ENCODE peak calls at places on chromosomes 11 and 22, in nine cellular contexts. One of them, this sample, is unnamed.

GRCh38 chr22:20176421-20177060 is 25.7 kb upstream of the CCDC188 start:
- DNase-seq in progenitor cell of endocrine pancreas: no peak
- DNase-seq in Kasumi-1: no peak
- DNase-seq in stimulated activated CD4-positive, alpha-beta T cell treated with anti-CD3 and anti-CD28 coated beads, Interleukin-1b, Interleukin-23, amount 100 ng/mL, for 1 hour: no peak
- DNase-seq in kidney tubule cell: no peak
- DNase-seq in HuH-7.5: no peak
- DNase-seq in NCI-H748 treated with DMSO at 0.1 percent for 48 hours: no peak
- DNase-seq in activated naive CD4-positive, alpha-beta T cell: no peak
- DNase-seq in mucosa of gallbladder: no peak
- DNase-seq in this sample: no peak

GRCh38 chr11:122706689-122707088 is 51.2 kb downstream of the UBASH3B start:
- DNase-seq in progenitor cell of endocrine pancreas: no peak
- DNase-seq in activated naive CD4-positive, alpha-beta T cell: no peak
- DNase-seq in kidney tubule cell: peak; percentile 82
- DNase-seq in Kasumi-1: no peak
- DNase-seq in NCI-H748 treated with DMSO at 0.1 percent for 48 hours: no peak
- DNase-seq in mucosa of gallbladder: no peak
- DNase-seq in stimulated activated CD4-positive, alpha-beta T cell treated with anti-CD3 and anti-CD28 coated beads, Interleukin-1b, Interleukin-23, amount 100 ng/mL, for 1 hour: no peak
- DNase-seq in HuH-7.5: no peak
- DNase-seq in this sample: no peak

GRCh38 chr11:78325274-78325781 is 92.3 kb downstream of the GAB2 start:
- DNase-seq in Kasumi-1: no peak
- DNase-seq in HuH-7.5: no peak
- DNase-seq in progenitor cell of endocrine pancreas: no peak
- DNase-seq in NCI-H748 treated with DMSO at 0.1 percent for 48 hours: no peak
- DNase-seq in mucosa of gallbladder: no peak
- DNase-seq in kidney tubule cell: no peak
- DNase-seq in stimulated activated CD4-positive, alpha-beta T cell treated with anti-CD3 and anti-CD28 coated beads, Interleukin-1b, Interleukin-23, amount 100 ng/mL, for 1 hour: no peak
- DNase-seq in activated naive CD4-positive, alpha-beta T cell: no peak
- DNase-seq in this sample: no peak

GRCh38 chr22:37996515-37997246 is 12.3 kb upstream of the SOX10 start:
- DNase-seq in mucosa of gallbladder: no peak
- DNase-seq in Kasumi-1: no peak
- DNase-seq in progenitor cell of endocrine pancreas: no peak
- DNase-seq in stimulated activated CD4-positive, alpha-beta T cell treated with anti-CD3 and anti-CD28 coated beads, Interleukin-1b, Interleukin-23, amount 100 ng/mL, for 1 hour: no peak
- DNase-seq in NCI-H748 treated with DMSO at 0.1 percent for 48 hours: no peak
- DNase-seq in activated naive CD4-positive, alpha-beta T cell: no peak
- DNase-seq in HuH-7.5: no peak
- DNase-seq in kidney tubule cell: no peak
- DNase-seq in this sample: no peak

GRCh38 chr22:41507330-41508063 is 36.8 kb downstream of the POLR3H start:
- DNase-seq in stimulated activated CD4-positive, alpha-beta T cell treated with anti-CD3 and anti-CD28 coated beads, Interleukin-1b, Interleukin-23, amount 100 ng/mL, for 1 hour: no peak
- DNase-seq in mucosa of gallbladder: no peak
- DNase-seq in Kasumi-1: no peak
- DNase-seq in NCI-H748 treated with DMSO at 0.1 percent for 48 hours: no peak
- DNase-seq in progenitor cell of endocrine pancreas: no peak
- DNase-seq in HuH-7.5: no peak
- DNase-seq in activated naive CD4-positive, alpha-beta T cell: no peak
- DNase-seq in kidney tubule cell: no peak
- DNase-seq in this sample: no peak

GRCh38 chr11:59729884-59730283 is 16.2 kb upstream of the OR10V1 start:
- DNase-seq in NCI-H748 treated with DMSO at 0.1 percent for 48 hours: no peak
- DNase-seq in mucosa of gallbladder: no peak
- DNase-seq in progenitor cell of endocrine pancreas: no peak
- DNase-seq in Kasumi-1: no peak
- DNase-seq in HuH-7.5: no peak
- DNase-seq in stimulated activated CD4-positive, alpha-beta T cell treated with anti-CD3 and anti-CD28 coated beads, Interleukin-1b, Interleukin-23, amount 100 ng/mL, for 1 hour: no peak
- DNase-seq in activated naive CD4-positive, alpha-beta T cell: no peak
- DNase-seq in kidney tubule cell: no peak
- DNase-seq in this sample: no peak

GRCh38 chr22:45600791-45601730 is 70.6 kb upstream of the ATXN10 start:
- DNase-seq in kidney tubule cell: peak; percentile 46
- DNase-seq in activated naive CD4-positive, alpha-beta T cell: no peak
- DNase-seq in HuH-7.5: no peak
- DNase-seq in Kasumi-1: no peak
- DNase-seq in progenitor cell of endocrine pancreas: no peak
- DNase-seq in NCI-H748 treated with DMSO at 0.1 percent for 48 hours: no peak
- DNase-seq in mucosa of gallbladder: no peak
- DNase-seq in stimulated activated CD4-positive, alpha-beta T cell treated with anti-CD3 and anti-CD28 coated beads, Interleukin-1b, Interleukin-23, amount 100 ng/mL, for 1 hour: no peak
- DNase-seq in this sample: no peak

GRCh38 chr11:15127341-15127740 is 12.6 kb downstream of the INSC start:
- DNase-seq in Kasumi-1: no peak
- DNase-seq in kidney tubule cell: peak; percentile 80
- DNase-seq in HuH-7.5: no peak
- DNase-seq in mucosa of gallbladder: no peak
- DNase-seq in progenitor cell of endocrine pancreas: no peak
- DNase-seq in activated naive CD4-positive, alpha-beta T cell: no peak
- DNase-seq in stimulated activated CD4-positive, alpha-beta T cell treated with anti-CD3 and anti-CD28 coated beads, Interleukin-1b, Interleukin-23, amount 100 ng/mL, for 1 hour: no peak
- DNase-seq in NCI-H748 treated with DMSO at 0.1 percent for 48 hours: no peak
- DNase-seq in this sample: no peak

GRCh38 chr11:60377737-60378136 is 595 bp upstream of the MS4A7 start:
- DNase-seq in progenitor cell of endocrine pancreas: no peak
- DNase-seq in kidney tubule cell: no peak
- DNase-seq in HuH-7.5: no peak
- DNase-seq in activated naive CD4-positive, alpha-beta T cell: no peak
- DNase-seq in mucosa of gallbladder: peak; percentile 65
- DNase-seq in stimulated activated CD4-positive, alpha-beta T cell treated with anti-CD3 and anti-CD28 coated beads, Interleukin-1b, Interleukin-23, amount 100 ng/mL, for 1 hour: no peak
- DNase-seq in NCI-H748 treated with DMSO at 0.1 percent for 48 hours: no peak
- DNase-seq in Kasumi-1: peak; percentile 56
- DNase-seq in this sample: no peak

GRCh38 chr22:30513462-30513861 is 8.0 kb upstream of the SEC14L4 start:
- DNase-seq in Kasumi-1: no peak
- DNase-seq in progenitor cell of endocrine pancreas: no peak
- DNase-seq in stimulated activated CD4-positive, alpha-beta T cell treated with anti-CD3 and anti-CD28 coated beads, Interleukin-1b, Interleukin-23, amount 100 ng/mL, for 1 hour: no peak
- DNase-seq in activated naive CD4-positive, alpha-beta T cell: no peak
- DNase-seq in mucosa of gallbladder: no peak
- DNase-seq in NCI-H748 treated with DMSO at 0.1 percent for 48 hours: no peak
- DNase-seq in HuH-7.5: no peak
- DNase-seq in kidney tubule cell: no peak
- DNase-seq in this sample: no peak

GRCh38 chr11:118883368-118884071 is at the start of gene CXCR5:
- DNase-seq in HuH-7.5: no peak
- DNase-seq in Kasumi-1: no peak
- DNase-seq in mucosa of gallbladder: no peak
- DNase-seq in activated naive CD4-positive, alpha-beta T cell: no peak
- DNase-seq in NCI-H748 treated with DMSO at 0.1 percent for 48 hours: no peak
- DNase-seq in kidney tubule cell: peak; percentile 20
- DNase-seq in stimulated activated CD4-positive, alpha-beta T cell treated with anti-CD3 and anti-CD28 coated beads, Interleukin-1b, Interleukin-23, amount 100 ng/mL, for 1 hour: no peak
- DNase-seq in progenitor cell of endocrine pancreas: no peak
- DNase-seq in this sample: no peak

GRCh38 chr11:116037851-116038250 is 533.6 kb upstream of the CADM1 start:
- DNase-seq in Kasumi-1: no peak
- DNase-seq in progenitor cell of endocrine pancreas: no peak
- DNase-seq in stimulated activated CD4-positive, alpha-beta T cell treated with anti-CD3 and anti-CD28 coated beads, Interleukin-1b, Interleukin-23, amount 100 ng/mL, for 1 hour: no peak
- DNase-seq in kidney tubule cell: no peak
- DNase-seq in HuH-7.5: no peak
- DNase-seq in activated naive CD4-positive, alpha-beta T cell: no peak
- DNase-seq in mucosa of gallbladder: no peak
- DNase-seq in NCI-H748 treated with DMSO at 0.1 percent for 48 hours: peak; percentile 19
- DNase-seq in this sample: no peak

GRCh38 chr11:111429066-111429506 is 50.0 kb upstream of the POU2AF1 start:
- DNase-seq in activated naive CD4-positive, alpha-beta T cell: peak; percentile 10
- DNase-seq in Kasumi-1: peak; percentile 48
- DNase-seq in progenitor cell of endocrine pancreas: no peak
- DNase-seq in mucosa of gallbladder: peak; percentile 54
- DNase-seq in NCI-H748 treated with DMSO at 0.1 percent for 48 hours: no peak
- DNase-seq in stimulated activated CD4-positive, alpha-beta T cell treated with anti-CD3 and anti-CD28 coated beads, Interleukin-1b, Interleukin-23, amount 100 ng/mL, for 1 hour: no peak
- DNase-seq in HuH-7.5: peak; percentile 33
- DNase-seq in kidney tubule cell: peak; percentile 58
- DNase-seq in this sample: no peak

GRCh38 chr22:39132281-39132680 is 20.2 kb downstream of the CBX7 start:
- DNase-seq in progenitor cell of endocrine pancreas: no peak
- DNase-seq in stimulated activated CD4-positive, alpha-beta T cell treated with anti-CD3 and anti-CD28 coated beads, Interleukin-1b, Interleukin-23, amount 100 ng/mL, for 1 hour: no peak
- DNase-seq in mucosa of gallbladder: no peak
- DNase-seq in kidney tubule cell: no peak
- DNase-seq in NCI-H748 treated with DMSO at 0.1 percent for 48 hours: no peak
- DNase-seq in activated naive CD4-positive, alpha-beta T cell: no peak
- DNase-seq in HuH-7.5: no peak
- DNase-seq in Kasumi-1: no peak
- DNase-seq in this sample: no peak

GRCh38 chr22:17972385-17973181 is 51.8 kb downstream of the MICAL3 start:
- DNase-seq in activated naive CD4-positive, alpha-beta T cell: no peak
- DNase-seq in NCI-H748 treated with DMSO at 0.1 percent for 48 hours: no peak
- DNase-seq in kidney tubule cell: peak; percentile 64
- DNase-seq in mucosa of gallbladder: no peak
- DNase-seq in HuH-7.5: peak; percentile 38
- DNase-seq in stimulated activated CD4-positive, alpha-beta T cell treated with anti-CD3 and anti-CD28 coated beads, Interleukin-1b, Interleukin-23, amount 100 ng/mL, for 1 hour: no peak
- DNase-seq in Kasumi-1: no peak
- DNase-seq in progenitor cell of endocrine pancreas: no peak
- DNase-seq in this sample: no peak

GRCh38 chr22:37499006-37499707 is 13.0 kb upstream of the MFNG start:
- DNase-seq in activated naive CD4-positive, alpha-beta T cell: no peak
- DNase-seq in Kasumi-1: no peak
- DNase-seq in progenitor cell of endocrine pancreas: no peak
- DNase-seq in stimulated activated CD4-positive, alpha-beta T cell treated with anti-CD3 and anti-CD28 coated beads, Interleukin-1b, Interleukin-23, amount 100 ng/mL, for 1 hour: no peak
- DNase-seq in kidney tubule cell: peak; percentile 25
- DNase-seq in NCI-H748 treated with DMSO at 0.1 percent for 48 hours: no peak
- DNase-seq in mucosa of gallbladder: no peak
- DNase-seq in HuH-7.5: no peak
- DNase-seq in this sample: no peak

GRCh38 chr11:65429724-65430405 is 7.3 kb downstream of the NEAT1 start:
- DNase-seq in NCI-H748 treated with DMSO at 0.1 percent for 48 hours: no peak
- DNase-seq in stimulated activated CD4-positive, alpha-beta T cell treated with anti-CD3 and anti-CD28 coated beads, Interleukin-1b, Interleukin-23, amount 100 ng/mL, for 1 hour: no peak
- DNase-seq in Kasumi-1: peak; percentile 79
- DNase-seq in activated naive CD4-positive, alpha-beta T cell: no peak
- DNase-seq in progenitor cell of endocrine pancreas: no peak
- DNase-seq in HuH-7.5: no peak
- DNase-seq in kidney tubule cell: peak; percentile 84
- DNase-seq in mucosa of gallbladder: peak; percentile 79
- DNase-seq in this sample: peak; percentile 45

GRCh38 chr11:67428052-67429001 is at the start of gene RPS6KB2:
- DNase-seq in mucosa of gallbladder: peak; percentile 99
- DNase-seq in activated naive CD4-positive, alpha-beta T cell: peak; percentile 99
- DNase-seq in kidney tubule cell: peak; percentile 96
- DNase-seq in HuH-7.5: peak; percentile 100
- DNase-seq in NCI-H748 treated with DMSO at 0.1 percent for 48 hours: peak; percentile 92
- DNase-seq in stimulated activated CD4-positive, alpha-beta T cell treated with anti-CD3 and anti-CD28 coated beads, Interleukin-1b, Interleukin-23, amount 100 ng/mL, for 1 hour: peak; percentile 94
- DNase-seq in Kasumi-1: peak; percentile 95
- DNase-seq in progenitor cell of endocrine pancreas: peak; percentile 99
- DNase-seq in this sample: peak; percentile 76

GRCh38 chr11:27997344-27997743 is 110.6 kb downstream of the KIF18A start:
- DNase-seq in mucosa of gallbladder: no peak
- DNase-seq in progenitor cell of endocrine pancreas: no peak
- DNase-seq in activated naive CD4-positive, alpha-beta T cell: no peak
- DNase-seq in kidney tubule cell: no peak
- DNase-seq in HuH-7.5: no peak
- DNase-seq in stimulated activated CD4-positive, alpha-beta T cell treated with anti-CD3 and anti-CD28 coated beads, Interleukin-1b, Interleukin-23, amount 100 ng/mL, for 1 hour: no peak
- DNase-seq in NCI-H748 treated with DMSO at 0.1 percent for 48 hours: no peak
- DNase-seq in Kasumi-1: no peak
- DNase-seq in this sample: no peak

GRCh38 chr22:38700271-38700788 is 413 bp downstream of the JOSD1 start:
- DNase-seq in stimulated activated CD4-positive, alpha-beta T cell treated with anti-CD3 and anti-CD28 coated beads, Interleukin-1b, Interleukin-23, amount 100 ng/mL, for 1 hour: no peak
- DNase-seq in activated naive CD4-positive, alpha-beta T cell: no peak
- DNase-seq in Kasumi-1: peak; percentile 52
- DNase-seq in HuH-7.5: no peak
- DNase-seq in progenitor cell of endocrine pancreas: no peak
- DNase-seq in mucosa of gallbladder: peak; percentile 58
- DNase-seq in NCI-H748 treated with DMSO at 0.1 percent for 48 hours: peak; percentile 13
- DNase-seq in kidney tubule cell: no peak
- DNase-seq in this sample: no peak

GRCh38 chr22:39967996-39968968 is 8.1 kb downstream of the TMA7B start:
- DNase-seq in Kasumi-1: no peak
- DNase-seq in kidney tubule cell: no peak
- DNase-seq in activated naive CD4-positive, alpha-beta T cell: no peak
- DNase-seq in HuH-7.5: no peak
- DNase-seq in NCI-H748 treated with DMSO at 0.1 percent for 48 hours: no peak
- DNase-seq in mucosa of gallbladder: peak; percentile 14
- DNase-seq in progenitor cell of endocrine pancreas: no peak
- DNase-seq in stimulated activated CD4-positive, alpha-beta T cell treated with anti-CD3 and anti-CD28 coated beads, Interleukin-1b, Interleukin-23, amount 100 ng/mL, for 1 hour: no peak
- DNase-seq in this sample: no peak

GRCh38 chr22:32103648-32104326 is 55.3 kb downstream of the C22orf42 start:
- DNase-seq in NCI-H748 treated with DMSO at 0.1 percent for 48 hours: peak; percentile 0
- DNase-seq in activated naive CD4-positive, alpha-beta T cell: no peak
- DNase-seq in kidney tubule cell: peak; percentile 23
- DNase-seq in mucosa of gallbladder: no peak
- DNase-seq in progenitor cell of endocrine pancreas: no peak
- DNase-seq in Kasumi-1: peak; percentile 47
- DNase-seq in stimulated activated CD4-positive, alpha-beta T cell treated with anti-CD3 and anti-CD28 coated beads, Interleukin-1b, Interleukin-23, amount 100 ng/mL, for 1 hour: no peak
- DNase-seq in HuH-7.5: no peak
- DNase-seq in this sample: no peak

GRCh38 chr11:116615211-116615865 is 157.4 kb downstream of the BUD13 start:
- DNase-seq in HuH-7.5: no peak
- DNase-seq in progenitor cell of endocrine pancreas: no peak
- DNase-seq in Kasumi-1: no peak
- DNase-seq in activated naive CD4-positive, alpha-beta T cell: no peak
- DNase-seq in stimulated activated CD4-positive, alpha-beta T cell treated with anti-CD3 and anti-CD28 coated beads, Interleukin-1b, Interleukin-23, amount 100 ng/mL, for 1 hour: no peak
- DNase-seq in kidney tubule cell: no peak
- DNase-seq in NCI-H748 treated with DMSO at 0.1 percent for 48 hours: no peak
- DNase-seq in mucosa of gallbladder: no peak
- DNase-seq in this sample: no peak

GRCh38 chr11:2814751-2815150 is 70.8 kb downstream of the CDKN1C start:
- DNase-seq in NCI-H748 treated with DMSO at 0.1 percent for 48 hours: no peak
- DNase-seq in stimulated activated CD4-positive, alpha-beta T cell treated with anti-CD3 and anti-CD28 coated beads, Interleukin-1b, Interleukin-23, amount 100 ng/mL, for 1 hour: no peak
- DNase-seq in progenitor cell of endocrine pancreas: no peak
- DNase-seq in HuH-7.5: no peak
- DNase-seq in activated naive CD4-positive, alpha-beta T cell: no peak
- DNase-seq in Kasumi-1: no peak
- DNase-seq in kidney tubule cell: no peak
- DNase-seq in mucosa of gallbladder: no peak
- DNase-seq in this sample: no peak

GRCh38 chr11:107916671-107917241 is 11.5 kb upstream of the RAB39A start:
- DNase-seq in kidney tubule cell: peak; percentile 13
- DNase-seq in Kasumi-1: peak; percentile 4
- DNase-seq in HuH-7.5: no peak
- DNase-seq in NCI-H748 treated with DMSO at 0.1 percent for 48 hours: peak; percentile 12
- DNase-seq in mucosa of gallbladder: no peak
- DNase-seq in progenitor cell of endocrine pancreas: peak; percentile 15
- DNase-seq in stimulated activated CD4-positive, alpha-beta T cell treated with anti-CD3 and anti-CD28 coated beads, Interleukin-1b, Interleukin-23, amount 100 ng/mL, for 1 hour: no peak
- DNase-seq in activated naive CD4-positive, alpha-beta T cell: no peak
- DNase-seq in this sample: no peak

This sample was measured in DMS 273 treated with DMSO at 0.1 percent for 48 hours.